ENCODE peak calls at places on chromosome 11, in eight cellular contexts. I is tibial nerve, K is IMR-90, C is HCT116, P is spleen, J is endothelial cell of umbilical vein, N is sigmoid colon, H is uterus. F is an unnamed sample.

GRCh38 chr11:10568486-10568941 is at the start of gene LYVE1:
- DNase-seq in I (peak), C (no peak), P (no peak), N (peak), J (peak), H (no peak), K (no peak), F (peak)

GRCh38 chr11:128739589-128739988 is 45.7 kb downstream of the FLI1 start:
- DNase-seq in J (no peak), K (no peak), P (no peak), N (no peak), I (no peak), H (no peak), C (no peak), F (no peak)

GRCh38 chr11:125171974-125172373 is 7.4 kb downstream of the PKNOX2 start:
- DNase-seq in N (peak), P (peak), H (no peak), J (no peak), K (no peak), C (no peak), I (no peak), F (peak)

GRCh38 chr11:122246885-122247284 is 130.9 kb upstream of the BLID start:
- DNase-seq in P (no peak), J (no peak), C (no peak), K (peak), I (no peak), H (no peak), N (no peak), F (no peak)

GRCh38 chr11:77672276-77672675 is 34.7 kb upstream of the CLNS1A start:
- DNase-seq in H (peak), C (no peak), J (no peak), K (peak), N (no peak), P (no peak), I (no peak), F (no peak)

GRCh38 chr11:93484716-93485115 is 58.5 kb downstream of the SMCO4 start:
- DNase-seq in I (no peak), J (no peak), H (no peak), N (no peak), C (no peak), P (no peak), K (peak), F (no peak)

GRCh38 chr11:118649941-118650340 is 29.5 kb downstream of the TREH start:
- DNase-seq in C (no peak), K (no peak), P (peak), J (no peak), N (no peak), I (no peak), H (no peak), F (no peak)

GRCh38 chr11:64660205-64660604 is 62.8 kb downstream of the NRXN2 start:
- DNase-seq in H (no peak), P (no peak), N (no peak), I (no peak), C (no peak), K (no peak), J (no peak), F (no peak)

GRCh38 chr11:4464216-4465159 is 15.4 kb downstream of the OR52K2 start:
- DNase-seq in N (no peak), H (no peak), I (no peak), P (no peak), J (no peak), C (peak), K (peak), F (no peak)

GRCh38 chr11:12411806-12412727 is 34.7 kb downstream of the PARVA start:
- DNase-seq in N (peak), H (peak), J (peak), I (peak), K (peak), C (peak), P (no peak), F (peak)

GRCh38 chr11:116637766-116638165 is 135.0 kb downstream of the BUD13 start:
- DNase-seq in I (no peak), C (no peak), H (no peak), N (no peak), J (no peak), K (no peak), P (no peak), F (no peak)

DNA sequence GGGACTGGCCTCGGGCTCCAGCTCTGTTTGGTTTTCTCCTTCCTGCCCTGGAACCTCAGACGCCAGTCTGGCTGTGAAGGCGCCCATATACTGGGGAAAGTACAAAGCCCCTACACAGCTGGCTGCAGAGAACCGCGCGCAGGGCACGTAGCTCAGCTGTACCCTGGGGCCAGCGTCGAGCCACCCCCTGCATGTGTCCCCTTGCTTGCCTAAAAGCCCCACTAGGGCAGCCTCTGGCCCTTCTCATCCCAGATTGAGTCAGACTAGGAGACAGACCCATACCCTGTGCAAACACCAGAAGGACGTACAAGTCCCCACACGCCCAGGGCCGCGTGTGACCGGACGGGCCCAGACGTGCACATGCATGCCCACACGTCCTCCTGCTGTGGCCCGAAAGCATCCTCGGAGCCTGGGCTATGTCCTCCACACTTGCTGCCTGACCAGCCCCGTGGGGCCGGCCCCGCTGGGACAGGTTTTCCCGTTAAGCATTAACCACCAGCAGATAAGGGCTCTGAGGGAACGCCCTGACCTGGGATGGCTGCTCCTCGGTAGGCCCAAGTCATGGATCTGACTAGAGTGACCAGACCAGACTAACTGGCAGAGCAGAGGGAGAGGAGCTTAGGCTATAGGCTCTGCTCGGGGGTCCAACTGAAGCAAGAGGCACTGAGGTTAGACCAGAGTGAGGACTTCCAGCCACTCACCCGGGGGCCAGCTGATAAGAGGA is 4.1 kb upstream of the SYT8 start:
- DNase-seq in P (peak), J (no peak), N (no peak), C (no peak), H (no peak), I (no peak), K (no peak), F (peak)
- TF ChIP-seq POLR2A in P (no peak), J (no peak), N (no peak), C (no peak), H (no peak), I (no peak), K (no peak), F (no peak)

GRCh38 chr11:114196994-114197702 is 99.1 kb upstream of the NNMT start:
- DNase-seq in C (no peak), N (peak), P (peak), J (no peak), K (no peak), I (no peak), H (peak), F (no peak)

GRCh38 chr11:114199051-114199450 is 97.1 kb upstream of the NNMT start:
- DNase-seq in I (no peak), P (peak), N (no peak), C (no peak), K (no peak), H (no peak), J (no peak), F (no peak)

GRCh38 chr11:114193730-114194674 is 102.2 kb upstream of the NNMT start:
- DNase-seq in C (no peak), P (no peak), J (no peak), K (no peak), I (no peak), H (peak), N (no peak), F (no peak)

GRCh38 chr11:114197799-114198500 is 98.2 kb upstream of the NNMT start:
- DNase-seq in P (peak), N (peak), J (peak), H (peak), K (peak), C (no peak), I (no peak), F (peak)

DNA sequence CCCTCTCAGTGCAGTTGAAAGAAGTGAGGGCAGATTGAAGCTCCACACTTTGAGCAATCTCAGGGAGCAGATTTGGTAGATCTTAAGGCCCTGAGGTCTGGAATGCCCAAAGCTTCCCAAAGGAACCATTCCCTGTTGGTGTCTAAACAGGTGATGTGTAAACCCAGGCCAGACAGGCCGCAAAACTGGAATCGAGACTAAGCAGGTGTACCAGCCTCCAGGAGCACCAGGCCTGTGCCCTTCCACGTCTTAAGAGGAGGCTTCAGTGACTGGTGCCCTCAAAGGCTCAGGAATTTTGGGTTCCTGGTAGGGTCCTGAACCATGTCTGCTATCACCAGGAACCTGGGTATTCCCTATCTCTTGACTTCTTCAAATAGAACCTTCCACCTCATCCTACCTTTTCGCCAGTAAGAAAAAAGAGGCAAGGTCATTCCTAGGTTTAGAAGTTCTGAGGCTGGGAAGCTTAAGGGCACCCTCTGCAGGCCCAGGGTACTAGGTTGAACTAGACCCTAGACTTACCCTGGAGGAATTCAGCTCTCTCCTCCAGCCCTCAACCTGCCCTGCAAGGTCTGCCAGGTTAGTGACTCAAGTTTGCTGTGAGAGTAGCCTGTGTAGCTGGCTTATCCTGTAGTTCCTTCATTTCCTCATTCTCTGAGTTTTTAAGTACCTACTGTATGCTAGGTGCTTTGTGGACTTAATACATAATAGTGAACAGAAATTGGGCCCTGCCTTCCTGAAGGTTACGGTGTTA is 100.0 kb upstream of the NNMT start:
- DNase-seq in H (no peak), C (no peak), K (no peak), J (no peak), N (no peak), I (no peak), P (peak), F (no peak)
- TF ChIP-seq CTCF in H (no peak), C (no peak), K (no peak), J (no peak), N (no peak), I (no peak), P (no peak), F (no peak)

GRCh38 chr11:18575361-18575760 is 13.2 kb downstream of the UEVLD start:
- DNase-seq in K (no peak), J (peak), H (no peak), N (no peak), I (no peak), C (no peak), P (no peak), F (no peak)

GRCh38 chr11:18581825-18582224 is 6.7 kb downstream of the UEVLD start:
- DNase-seq in I (no peak), N (no peak), P (no peak), H (no peak), C (no peak), K (no peak), J (no peak), F (no peak)

GRCh38 chr11:18578975-18579598 is 9.4 kb downstream of the UEVLD start:
- DNase-seq in C (no peak), J (no peak), P (no peak), I (no peak), N (no peak), K (no peak), H (no peak), F (no peak)
- H3K4me3 ChIP-seq in C (peak), J (no peak), P (no peak), I (no peak), N (no peak), K (no peak), H (no peak), F (no peak)

GRCh38 chr11:34994859-34995258 is 78.4 kb downstream of the PDHX start:
- DNase-seq in K (no peak), H (no peak), C (no peak), J (no peak), I (no peak), P (no peak), N (no peak), F (no peak)
- TF ChIP-seq POLR2A in K (no peak), H (no peak), C (no peak), J (no peak), I (no peak), P (no peak), N (no peak), F (no peak)